ENCODE peak calls at places on chromosome 6, in six cellular contexts. V is BE2C, G is testis, Z is esophagus squamous epithelium, C is left lung, H is fibroblast of lung. L is an unnamed sample.

GRCh38 chr6:170263410-170263809 is 27.5 kb downstream of the DLL1 start:
- DNase-seq in V (no peak), G (no peak), Z (no peak), C (no peak), H (no peak), L (no peak)

GRCh38 chr6:111951439-111952140 is 78.3 kb upstream of the FYN start:
- DNase-seq in V (no peak), G (no peak), Z (no peak), C (no peak), H (no peak), L (no peak)

GRCh38 chr6:113421997-113422396 is 435.1 kb upstream of the MARCKS start:
- DNase-seq in V (no peak), G (no peak), Z (no peak), C (no peak), H (no peak), L (no peak)

GRCh38 chr6:34132486-34133185 is 13.3 kb downstream of the GRM4 start:
- DNase-seq in V (peak; percentile 39), G (peak; percentile 50), Z (no peak), C (no peak), H (peak; percentile 20), L (no peak)

GRCh38 chr6:38039497-38039896 is 220.0 kb downstream of the ZFAND3 start:
- DNase-seq in V (no peak), G (no peak), Z (no peak), C (no peak), H (peak; percentile 48), L (no peak)

GRCh38 chr6:163964778-163965177 is 550.3 kb downstream of the QKI start:
- DNase-seq in V (no peak), G (no peak), Z (no peak), C (no peak), H (no peak), L (no peak)

GRCh38 chr6:1946583-1946982 is 298.8 kb downstream of the GMDS start:
- DNase-seq in V (no peak), G (no peak), Z (no peak), C (no peak), H (no peak), L (no peak)

GRCh38 chr6:2634151-2634964 is 116.4 kb downstream of the MYLK4 start:
- DNase-seq in V (peak; percentile 86), G (peak; percentile 90), Z (peak; percentile 15), C (peak; percentile 84), H (peak; percentile 78), L (peak; percentile 58)

GRCh38 chr6:21616005-21616404 is 22.5 kb downstream of the SOX4 start:
- DNase-seq in V (no peak), G (no peak), Z (no peak), C (no peak), H (no peak), L (no peak)

GRCh38 chr6:129859524-129859923 is 1.6 kb downstream of the TMEM244 start:
- DNase-seq in V (no peak), G (no peak), Z (no peak), C (no peak), H (peak; percentile 72), L (no peak)

GRCh38 chr6:18166314-18167007 is 11.2 kb downstream of the KDM1B start:
- DNase-seq in V (no peak), G (no peak), Z (no peak), C (no peak), H (no peak), L (no peak)

GRCh38 chr6:56692586-56693245 is 50.0 kb upstream of the DST start:
- DNase-seq in V (no peak), G (no peak), Z (no peak), C (no peak), H (peak; percentile 48), L (no peak)

GRCh38 chr6:122806290-122806689 is 17.2 kb downstream of the SMPDL3A start:
- DNase-seq in V (no peak), G (no peak), Z (no peak), C (no peak), H (no peak), L (no peak)

GRCh38 chr6:109991307-109992101 is 13.4 kb downstream of the GPR6 start:
- DNase-seq in V (no peak), G (no peak), Z (no peak), C (no peak), H (no peak), L (no peak)

GRCh38 chr6:90021701-90022100 is 127.4 kb downstream of the GJA10 start:
- DNase-seq in V (no peak), G (no peak), Z (no peak), C (no peak), H (no peak), L (no peak)

GRCh38 chr6:11534561-11534960 is 3.0 kb upstream of the TMEM170B start:
- DNase-seq in V (no peak), G (no peak), Z (no peak), C (no peak), H (no peak), L (no peak)

GRCh38 chr6:152246554-152247337 is 390.4 kb downstream of the SYNE1 start:
- DNase-seq in V (no peak), G (no peak), Z (no peak), C (no peak), H (peak; percentile 32), L (no peak)

GRCh38 chr6:13559968-13560650 is 14.3 kb upstream of the SIRT5 start:
- DNase-seq in V (no peak), G (no peak), Z (no peak), C (no peak), H (no peak), L (no peak)

GRCh38 chr6:56356431-56356830 is 109.1 kb upstream of the COL21A1 start:
- DNase-seq in V (no peak), G (no peak), Z (no peak), C (no peak), H (peak; percentile 71), L (no peak)

GRCh38 chr6:111952821-111953535 is 79.7 kb upstream of the FYN start:
- DNase-seq in V (no peak), G (no peak), Z (no peak), C (no peak), H (no peak), L (no peak)

GRCh38 chr6:17015144-17015543 is 86.7 kb upstream of the STMND1 start:
- DNase-seq in V (no peak), G (no peak), Z (no peak), C (no peak), H (peak; percentile 96), L (no peak)

GRCh38 chr6:12577124-12577845 is 139.3 kb upstream of the PHACTR1 start:
- DNase-seq in V (no peak), G (no peak), Z (no peak), C (no peak), H (peak; percentile 69), L (no peak)

GRCh38 chr6:155384343-155384742 is 70.1 kb upstream of the TFB1M start:
- DNase-seq in V (no peak), G (no peak), Z (no peak), C (no peak), H (no peak), L (no peak)

GRCh38 chr6:155389130-155389529 is 66.5 kb downstream of the NOX3 start:
- DNase-seq in V (no peak), G (no peak), Z (no peak), C (no peak), H (peak; percentile 34), L (no peak)

GRCh38 chr6:155387551-155387950 is 68.1 kb downstream of the NOX3 start:
- DNase-seq in V (no peak), G (no peak), Z (no peak), C (no peak), H (no peak), L (no peak)

DNA sequence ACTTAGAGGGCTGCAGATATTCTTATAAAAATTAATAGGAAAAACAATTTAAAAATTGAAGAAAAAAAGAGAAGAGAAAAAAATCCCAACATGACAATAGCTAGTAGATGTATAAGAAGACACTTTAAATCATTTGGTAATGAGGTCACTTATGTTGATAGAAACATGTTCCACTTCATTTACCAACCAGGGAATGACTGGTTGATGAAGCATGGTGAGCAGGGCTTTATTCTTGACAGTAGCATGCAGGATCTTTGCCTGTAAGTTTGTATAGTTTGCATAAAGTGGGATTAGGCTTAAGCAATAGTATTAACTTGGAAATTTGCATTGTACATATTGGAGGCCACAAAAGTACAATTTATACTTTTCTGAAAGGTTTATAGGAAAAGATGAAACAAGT is 67.1 kb downstream of the NOX3 start:
- DNase-seq in V (no peak), G (no peak), Z (no peak), C (no peak), H (no peak), L (no peak)
- H3K9me3 ChIP-seq in V (no peaks in the 10 kb centered on the region), G (no peaks in the 10 kb centered on the region), Z (no peaks in the 10 kb centered on the region), C (no peaks in the 10 kb centered on the region), H (no peaks in the 10 kb centered on the region), L (no peaks in the 10 kb centered on the region)

DNA sequence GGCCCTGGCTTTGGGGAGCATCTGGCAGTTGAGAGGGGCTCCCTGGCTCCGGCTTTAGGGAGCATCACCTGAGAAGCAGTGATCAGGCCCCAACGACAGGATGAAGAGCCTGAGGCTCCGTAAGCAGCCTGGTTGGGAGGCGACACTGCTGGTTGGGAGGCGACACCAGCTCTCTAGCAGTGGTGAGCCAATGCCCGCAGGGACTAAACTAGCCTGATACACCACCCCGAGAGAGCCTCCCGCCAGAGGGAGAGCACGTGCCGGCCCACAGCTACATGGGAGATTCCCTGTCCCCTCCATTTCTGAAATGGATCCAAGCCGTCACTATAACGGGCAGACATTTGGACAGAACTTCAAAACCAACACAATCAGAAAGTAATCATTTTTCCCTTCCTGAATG is 199.4 kb downstream of the TTLL2 start:
- DNase-seq in V (no peak), G (no peak), Z (no peak), C (no peak), H (no peak), L (no peak)
- H3K9me3 ChIP-seq in V (no peaks in the 10 kb centered on the region), G (no peaks in the 10 kb centered on the region), Z (no peaks in the 10 kb centered on the region), C (no peaks in the 10 kb centered on the region), H (no peaks in the 10 kb centered on the region), L (no peaks in the 10 kb centered on the region)

GRCh38 chr6:150237626-150238025 is 94.8 kb downstream of the PPP1R14C start:
- DNase-seq in V (no peak), G (no peak), Z (no peak), C (no peak), H (no peak), L (no peak)

GRCh38 chr6:150236114-150236513 is 93.3 kb downstream of the PPP1R14C start:
- DNase-seq in V (no peak), G (no peak), Z (no peak), C (no peak), H (no peak), L (no peak)

GRCh38 chr6:150233797-150234399 is 91.1 kb downstream of the PPP1R14C start:
- DNase-seq in V (no peak), G (no peak), Z (no peak), C (no peak), H (no peak), L (no peak)

GRCh38 chr6:150236544-150236943 is 93.7 kb downstream of the PPP1R14C start:
- DNase-seq in V (no peak), G (no peak), Z (no peak), C (peak; percentile 80), H (no peak), L (no peak)

GRCh38 chr6:150235218-150235617 is 92.4 kb downstream of the PPP1R14C start:
- DNase-seq in V (no peak), G (no peak), Z (no peak), C (no peak), H (no peak), L (no peak)
- H3K9me3 ChIP-seq in V (no peaks in the 10 kb centered on the region), G (no peaks in the 10 kb centered on the region), Z (no peaks in the 10 kb centered on the region), C (no peaks in the 10 kb centered on the region), H (no peaks in the 10 kb centered on the region), L (no peaks in the 10 kb centered on the region)

DNA sequence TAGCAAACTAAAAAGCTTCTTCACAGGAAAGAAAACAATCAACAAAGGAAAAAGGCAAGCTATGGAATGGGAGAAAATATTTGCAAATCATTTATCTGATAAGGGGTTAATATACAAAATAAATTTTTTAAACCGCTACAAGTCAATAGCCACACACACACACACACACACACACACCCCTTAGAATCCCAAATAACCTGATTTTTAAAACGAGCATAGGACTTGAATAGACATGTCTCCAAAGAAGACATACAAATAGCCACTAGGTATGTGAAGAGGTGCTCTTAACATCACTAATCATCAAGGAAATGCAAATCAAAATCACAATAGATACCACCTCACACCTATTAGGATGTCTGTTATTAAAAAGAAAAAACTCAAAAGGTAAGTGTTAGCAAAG is 187.7 kb downstream of the TRIM27 start:
- DNase-seq in V (no peak), G (no peak), Z (no peak), C (no peak), H (no peak), L (no peak)
- H3K9me3 ChIP-seq in V (no peaks in the 10 kb centered on the region), G (no peaks in the 10 kb centered on the region), Z (peaks cover 40% of the 10 kb centered on the region), C (no peaks in the 10 kb centered on the region), H (no peaks in the 10 kb centered on the region), L (peaks cover 2% of the 10 kb centered on the region)

L was measured in T-helper 17 cell.